ENCODE peak calls at places on chromosomes 5 and 9, in eight cellular contexts. F is cardiac muscle cell, W is astrocyte, M is fibroblast of the aortic adventitia, O is sigmoid colon, D is Panc1, A is esophagus squamous epithelium, R is A549. G is an unnamed sample.

GRCh38 chr9:110148868-110149267 is 59.1 kb downstream of the C9orf152 start:
- DNase-seq in F (no peak), W (no peak), M (peak), O (no peak), D (no peak), A (no peak), R (no peak), G (no peak)

GRCh38 chr9:102631559-102631958 is 363.6 kb upstream of the CYLC2 start:
- DNase-seq in F (no peak), W (no peak), M (no peak), O (no peak), D (peak), A (no peak), R (peak), G (no peak)

GRCh38 chr5:38535281-38535750 is 21.1 kb downstream of the LIFR start:
- DNase-seq in F (no peak), W (no peak), M (no peak), O (no peak), D (no peak), A (no peak), R (no peak), G (no peak)

GRCh38 chr5:137360607-137361006 is 138.5 kb downstream of the SPOCK1 start:
- DNase-seq in F (no peak), W (no peak), M (peak), O (no peak), D (no peak), A (no peak), R (no peak), G (no peak)

GRCh38 chr5:127027539-127027938 is 2.8 kb downstream of the MARCHF3 start:
- DNase-seq in F (no peak), W (no peak), M (no peak), O (no peak), D (no peak), A (no peak), R (no peak), G (no peak)

GRCh38 chr9:21964925-21965385 is 29.2 kb downstream of the CDKN2A start:
- DNase-seq in F (no peak), W (peak), M (peak), O (peak), D (no peak), A (no peak), R (no peak), G (no peak)

GRCh38 chr9:81182421-81182820 is 506.9 kb downstream of the TLE1 start:
- DNase-seq in F (no peak), W (peak), M (peak), O (no peak), D (no peak), A (no peak), R (peak), G (peak)

GRCh38 chr5:69492391-69493234 is at the start of gene OCLN:
- DNase-seq in F (peak), W (no peak), M (no peak), O (no peak), D (no peak), A (no peak), R (peak), G (no peak)

GRCh38 chr5:31273631-31274378 is 80.3 kb downstream of the CDH6 start:
- DNase-seq in F (no peak), W (no peak), M (no peak), O (no peak), D (no peak), A (no peak), R (no peak), G (no peak)

GRCh38 chr5:108481355-108481931 is 99.5 kb upstream of the FBXL17 start:
- DNase-seq in F (peak), W (no peak), M (peak), O (no peak), D (peak), A (no peak), R (peak), G (no peak)

GRCh38 chr9:124332321-124332720 is 74.6 kb downstream of the NEK6 start:
- DNase-seq in F (no peak), W (no peak), M (no peak), O (no peak), D (no peak), A (no peak), R (no peak), G (no peak)

GRCh38 chr9:99169982-99170761 is 51.6 kb downstream of the ALG2 start:
- DNase-seq in F (peak), W (no peak), M (no peak), O (no peak), D (no peak), A (no peak), R (no peak), G (no peak)

GRCh38 chr5:145347026-145347616 is 488.0 kb downstream of the PRELID2 start:
- DNase-seq in F (peak), W (peak), M (peak), O (no peak), D (no peak), A (no peak), R (peak), G (no peak)

GRCh38 chr5:119343766-119344165 is 12.1 kb upstream of the TNFAIP8 start:
- DNase-seq in F (no peak), W (peak), M (no peak), O (no peak), D (no peak), A (no peak), R (no peak), G (no peak)

GRCh38 chr9:113484258-113484730 is 20.8 kb downstream of the RGS3 start:
- DNase-seq in F (no peak), W (no peak), M (peak), O (peak), D (no peak), A (no peak), R (peak), G (no peak)

GRCh38 chr9:125744616-125745387 is 2.4 kb upstream of the PBX3 start:
- DNase-seq in F (no peak), W (peak), M (peak), O (no peak), D (no peak), A (no peak), R (no peak), G (peak)

GRCh38 chr9:128007566-128008138 is 26.9 kb upstream of the EEIG1 start:
- DNase-seq in F (peak), W (peak), M (peak), O (no peak), D (no peak), A (peak), R (peak), G (no peak)

GRCh38 chr5:1431896-1432295 is 13.3 kb downstream of the SLC6A3 start:
- DNase-seq in F (no peak), W (no peak), M (no peak), O (no peak), D (no peak), A (no peak), R (no peak), G (no peak)

GRCh38 chr9:38062106-38062497 is 6.9 kb downstream of the SHB start:
- DNase-seq in F (no peak), W (no peak), M (no peak), O (peak), D (no peak), A (no peak), R (no peak), G (no peak)

GRCh38 chr5:110321117-110321516 is 405.4 kb downstream of the TMEM232 start:
- DNase-seq in F (no peak), W (peak), M (peak), O (no peak), D (no peak), A (no peak), R (no peak), G (peak)

GRCh38 chr9:133485531-133486260 is 6.8 kb upstream of the SLC2A6 start:
- DNase-seq in F (no peak), W (no peak), M (no peak), O (no peak), D (no peak), A (no peak), R (peak), G (no peak)

GRCh38 chr5:156149203-156149602 is 177.8 kb upstream of the SGCD start:
- DNase-seq in F (no peak), W (peak), M (no peak), O (no peak), D (no peak), A (no peak), R (peak), G (no peak)

GRCh38 chr9:127742435-127743088 is 7.5 kb upstream of the TOR2A start:
- DNase-seq in F (peak), W (peak), M (peak), O (peak), D (no peak), A (no peak), R (peak), G (no peak)

GRCh38 chr9:72486606-72486955 is 34.8 kb upstream of the TMC1 start:
- DNase-seq in F (no peak), W (no peak), M (no peak), O (no peak), D (no peak), A (no peak), R (no peak), G (no peak)

GRCh38 chr9:90037136-90037797 is 432.5 kb downstream of the GADD45G start:
- DNase-seq in F (no peak), W (no peak), M (no peak), O (no peak), D (no peak), A (no peak), R (no peak), G (no peak)

GRCh38 chr9:89428901-89429890 is 68.7 kb downstream of the SEMA4D start:
- DNase-seq in F (peak), W (no peak), M (no peak), O (no peak), D (no peak), A (no peak), R (peak), G (no peak)

GRCh38 chr5:150660108-150660831 is 781 bp upstream of the MYOZ3 start:
- DNase-seq in F (no peak), W (no peak), M (no peak), O (no peak), D (no peak), A (no peak), R (no peak), G (no peak)

GRCh38 chr9:137167752-137168574 is 1.9 kb downstream of the LRRC26 start:
- DNase-seq in F (peak), W (no peak), M (no peak), O (no peak), D (no peak), A (no peak), R (peak), G (no peak)

GRCh38 chr9:71233646-71234045 is 112.2 kb upstream of the TRPM3 start:
- DNase-seq in F (no peak), W (no peak), M (no peak), O (no peak), D (no peak), A (no peak), R (no peak), G (no peak)

GRCh38 chr9:75149841-75150241 is 61.5 kb downstream of the OSTF1 start:
- DNase-seq in F (no peak), W (no peak), M (no peak), O (no peak), D (no peak), A (no peak), R (no peak), G (no peak)

DNA sequence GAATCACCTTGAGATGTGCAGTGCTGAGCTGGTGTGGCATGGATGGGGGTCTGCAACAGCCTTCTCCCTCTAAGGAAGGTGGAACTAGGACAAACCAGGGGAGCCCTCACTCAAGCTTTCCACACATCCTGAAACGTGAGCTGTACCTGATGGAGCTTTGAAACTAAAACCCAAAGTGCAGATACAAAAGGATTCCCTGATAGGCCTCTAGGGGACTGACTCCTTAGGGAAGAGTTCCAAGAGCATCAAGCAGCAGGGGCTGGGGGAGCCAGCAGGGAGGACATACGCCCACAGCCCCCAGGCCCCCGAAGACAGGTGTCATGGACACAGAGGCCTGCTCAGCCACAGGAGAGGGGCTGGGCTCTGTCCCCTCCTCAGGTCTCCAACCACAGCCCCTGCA is 17.7 kb downstream of the ARHGEF37 start:
- DNase-seq in F (no peak), W (no peak), M (no peak), O (no peak), D (no peak), A (no peak), R (no peak), G (no peak)
- TF ChIP-seq CTCF in F (no peak), W (no peak), M (no peak), O (no peak), D (no peak), A (no peak), R (no peak), G (no peak)

GRCh38 chr5:14144586-14145355 is 1.6 kb downstream of the TRIO start:
- DNase-seq in F (peak), W (no peak), M (no peak), O (peak), D (no peak), A (no peak), R (peak), G (no peak)

GRCh38 chr5:14142856-14143508 is at the start of gene TRIO:
- DNase-seq in F (peak), W (peak), M (peak), O (peak), D (no peak), A (peak), R (peak), G (no peak)

GRCh38 chr5:14142202-14142855 is 813 bp upstream of the TRIO start:
- DNase-seq in F (no peak), W (no peak), M (peak), O (no peak), D (no peak), A (no peak), R (no peak), G (no peak)

GRCh38 chr5:14143843-14144585 is 872 bp downstream of the TRIO start:
- DNase-seq in F (peak), W (no peak), M (peak), O (peak), D (no peak), A (no peak), R (no peak), G (no peak)

GRCh38 chr5:14143509-14143842 is 334 bp downstream of the TRIO start:
- DNase-seq in F (peak), W (no peak), M (no peak), O (no peak), D (no peak), A (no peak), R (no peak), G (no peak)
- H3K4me3 ChIP-seq in F (peak), W (peak), M (peak), O (peak), D (peak), A (peak), R (peak), G (peak)

DNA sequence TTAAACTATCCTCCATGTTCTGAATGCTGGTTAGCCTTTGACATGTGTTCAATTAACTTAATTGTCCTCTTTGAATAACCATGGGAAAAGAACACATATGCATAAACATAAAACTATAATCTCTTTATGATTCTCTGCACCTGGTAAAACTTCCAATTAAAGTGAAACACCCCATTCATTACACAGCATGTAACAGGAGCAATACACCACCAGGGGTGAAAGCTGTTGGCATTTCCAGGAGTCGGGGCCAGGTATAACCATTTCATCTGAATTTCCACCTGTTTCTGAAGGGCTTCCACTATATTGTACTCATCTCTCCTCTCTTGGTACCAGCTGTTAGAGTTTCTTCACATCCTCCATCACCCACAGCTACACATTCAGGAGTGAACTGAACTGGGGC is 303.8 kb downstream of the EDIL3 start:
- DNase-seq in F (no peak), W (no peak), M (no peak), O (no peak), D (no peak), A (no peak), R (no peak), G (no peak)
- TF ChIP-seq CTCF in F (no peak), W (no peak), M (no peak), O (no peak), D (no peak), A (no peak), R (no peak), G (no peak)

GRCh38 chr9:4762108-4762888 is 21.3 kb upstream of the AK3 start:
- DNase-seq in F (peak), W (peak), M (peak), O (peak), D (peak), A (no peak), R (peak), G (no peak)
- H3K4me3 ChIP-seq in F (no peak), W (no peak), M (no peak), O (no peak), D (no peak), A (peak), R (no peak), G (no peak)

DNA sequence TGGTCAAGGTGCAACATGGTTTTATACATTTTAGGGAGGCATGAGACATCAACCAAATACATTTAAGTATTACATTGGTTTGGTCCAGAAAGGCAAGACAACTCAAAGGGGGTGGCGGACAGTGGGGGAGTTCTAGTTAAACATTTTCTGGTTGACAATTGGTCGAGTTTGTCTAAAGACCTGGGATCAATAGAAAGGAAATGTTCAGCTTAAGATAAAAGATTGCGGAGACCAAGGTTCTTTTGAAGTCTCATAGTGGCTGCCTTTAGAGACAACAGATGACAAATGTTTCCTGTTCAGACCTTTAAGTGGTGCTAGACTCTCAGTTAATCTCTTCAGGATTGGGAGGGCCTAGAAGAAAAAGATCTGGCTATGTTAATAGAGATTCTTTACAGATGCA is 47.7 kb upstream of the TTC39B start:
- DNase-seq in F (peak), W (no peak), M (no peak), O (no peak), D (no peak), A (no peak), R (no peak), G (no peak)
- TF ChIP-seq CTCF in F (no peak), W (no peak), M (no peak), O (no peak), D (no peak), A (no peak), R (no peak), G (no peak)

DNA sequence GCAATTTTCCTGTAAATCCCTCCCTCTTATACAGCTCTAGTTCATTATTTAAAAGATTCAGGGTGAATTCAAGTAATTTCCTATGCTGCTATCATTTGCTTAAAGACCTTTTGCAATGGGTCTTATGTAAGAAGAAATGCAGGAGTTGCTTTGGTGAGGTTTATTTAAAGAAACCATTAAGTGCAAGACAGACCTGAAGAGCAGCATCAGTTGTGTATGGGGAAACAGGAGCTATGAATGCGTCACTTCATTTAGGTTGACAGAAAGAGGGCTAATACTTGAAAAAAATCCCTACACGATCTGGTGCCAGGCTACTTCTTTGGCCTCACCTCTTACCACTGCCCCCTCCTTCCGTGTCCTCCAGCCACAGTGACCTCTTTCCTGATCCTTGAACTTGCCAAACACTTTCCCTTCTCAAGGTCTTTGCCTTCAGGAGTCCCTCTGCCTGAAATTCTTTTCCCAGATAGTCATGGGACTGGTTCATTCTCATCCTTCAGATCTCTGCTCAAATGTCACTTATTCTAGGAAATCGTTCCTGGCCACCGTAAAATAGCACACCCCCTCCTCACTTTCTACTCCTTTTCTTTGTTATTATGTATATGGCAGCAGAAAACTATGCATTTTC is 1.4 kb upstream of the JAK2 start:
- DNase-seq in F (no peak), W (no peak), M (no peak), O (no peak), D (no peak), A (no peak), R (no peak), G (no peak)
- H3K4me3 ChIP-seq in F (peak), W (peak), M (peak), O (peak), D (peak), A (peak), R (peak), G (peak)

GRCh38 chr9:104747565-104748358 is at the start of gene NIPSNAP3A:
- DNase-seq in F (peak), W (peak), M (peak), O (peak), D (peak), A (peak), R (peak), G (no peak)
- TF ChIP-seq CTCF in F (no peak), W (no peak), M (no peak), O (no peak), D (no peak), A (no peak), R (no peak), G (no peak)